ENCODE peak calls at places on chromosomes 16 and 17, in ten cellular contexts. X is body of pancreas, H is testis, W is tibial nerve, T is IMR-90, B is spleen, J is transverse colon, G is heart left ventricle, V is prostate gland, P is esophagus squamous epithelium. S is an unnamed sample. For H3K9me3, the result is how much of the 10 kb centered on the place peaks cover.

GRCh38 chr17:18948476-18949006 is 3.4 kb upstream of the SLC5A10 start:
- DNase-seq in X (no peak), H (no peak), W (no peak), T (no peak), B (no peak), J (no peak), G (no peak), V (no peak), P (no peak), S (no peak)

GRCh38 chr17:7943291-7943690 is 11.3 kb downstream of the CNTROB start:
- DNase-seq in X (no peak), H (no peak), W (no peak), T (no peak), B (no peak), J (no peak), G (no peak), V (no peak), P (no peak), S (no peak)

GRCh38 chr17:29796652-29797051 is 133.4 kb downstream of the SSH2 start:
- DNase-seq in X (no peak), H (no peak), W (no peak), T (no peak), B (no peak), J (no peak), G (no peak), V (no peak), P (no peak), S (no peak)

GRCh38 chr17:45740553-45741330 is 43.4 kb upstream of the CRHR1 start:
- DNase-seq in X (no peak), H (peak), W (no peak), T (peak), B (peak), J (no peak), G (no peak), V (no peak), P (no peak), S (peak)

GRCh38 chr17:81270279-81270678 is 24.8 kb downstream of the SLC38A10 start:
- DNase-seq in X (no peak), H (no peak), W (no peak), T (no peak), B (no peak), J (no peak), G (no peak), V (no peak), P (no peak), S (no peak)

GRCh38 chr16:54939537-54940278 is 9.0 kb downstream of the IRX5 start:
- DNase-seq in X (no peak), H (no peak), W (no peak), T (no peak), B (no peak), J (no peak), G (no peak), V (no peak), P (no peak), S (no peak)

GRCh38 chr17:20091161-20092029 is 82.2 kb downstream of the SPECC1 start:
- DNase-seq in X (no peak), H (peak), W (peak), T (no peak), B (no peak), J (no peak), G (peak), V (no peak), P (no peak), S (peak)

GRCh38 chr17:1920948-1921351 is 91.1 kb downstream of the RPA1 start:
- DNase-seq in X (no peak), H (no peak), W (no peak), T (no peak), B (no peak), J (no peak), G (no peak), V (peak), P (no peak), S (peak)

GRCh38 chr16:49150341-49150740 is 131.3 kb downstream of the CBLN1 start:
- DNase-seq in X (no peak), H (no peak), W (no peak), T (no peak), B (no peak), J (no peak), G (no peak), V (no peak), P (no peak), S (no peak)

GRCh38 chr16:86604436-86605220 is 26.3 kb downstream of the FOXL1 start:
- DNase-seq in X (no peak), H (peak), W (no peak), T (no peak), B (no peak), J (no peak), G (no peak), V (no peak), P (no peak), S (no peak)

GRCh38 chr16:24102120-24102740 is 153.9 kb upstream of the CACNG3 start:
- DNase-seq in X (no peak), H (no peak), W (no peak), T (no peak), B (no peak), J (no peak), G (no peak), V (no peak), P (no peak), S (no peak)

GRCh38 chr16:19400709-19401108 is 17.0 kb upstream of the TMC5 start:
- DNase-seq in X (no peak), H (no peak), W (no peak), T (no peak), B (no peak), J (no peak), G (no peak), V (no peak), P (no peak), S (no peak)

GRCh38 chr17:7380855-7381683 is at the start of gene TNK1:
- DNase-seq in X (peak), H (peak), W (no peak), T (no peak), B (peak), J (peak), G (peak), V (peak), P (no peak), S (no peak)

GRCh38 chr16:82031116-82032084 is 3.7 kb upstream of the HSD17B2 start:
- DNase-seq in X (no peak), H (no peak), W (no peak), T (peak), B (no peak), J (no peak), G (no peak), V (peak), P (no peak), S (no peak)

GRCh38 chr17:76071497-76072148 is 694 bp downstream of the SRP68 start:
- DNase-seq in X (no peak), H (peak), W (no peak), T (no peak), B (no peak), J (no peak), G (no peak), V (no peak), P (no peak), S (no peak)

GRCh38 chr17:42045719-42046118 is 4.7 kb downstream of the C17orf113 start:
- DNase-seq in X (no peak), H (no peak), W (no peak), T (no peak), B (no peak), J (no peak), G (no peak), V (no peak), P (no peak), S (no peak)

GRCh38 chr17:18026408-18026776 is 12.6 kb downstream of the ATPAF2 start:
- DNase-seq in X (no peak), H (peak), W (no peak), T (peak), B (no peak), J (no peak), G (peak), V (no peak), P (no peak), S (peak)

GRCh38 chr17:80703109-80703508 is 158.5 kb downstream of the RPTOR start:
- DNase-seq in X (no peak), H (no peak), W (no peak), T (no peak), B (no peak), J (no peak), G (no peak), V (no peak), P (no peak), S (no peak)

GRCh38 chr17:80649672-80650338 is 105.2 kb downstream of the RPTOR start:
- DNase-seq in X (peak), H (no peak), W (peak), T (peak), B (peak), J (no peak), G (peak), V (no peak), P (no peak), S (peak)

GRCh38 chr17:1649116-1649843 is 386 bp downstream of the RILP start:
- DNase-seq in X (peak), H (peak), W (peak), T (peak), B (peak), J (peak), G (peak), V (peak), P (no peak), S (peak)

GRCh38 chr16:84806256-84806889 is 13.4 kb upstream of the CRISPLD2 start:
- DNase-seq in X (no peak), H (peak), W (no peak), T (peak), B (peak), J (no peak), G (no peak), V (no peak), P (no peak), S (no peak)

GRCh38 chr16:79707867-79708266 is 107.3 kb upstream of the MAF start:
- DNase-seq in X (peak), H (no peak), W (peak), T (no peak), B (no peak), J (peak), G (peak), V (no peak), P (no peak), S (no peak)

GRCh38 chr16:67448580-67448979 is 17.7 kb downstream of the HSD11B2 start:
- DNase-seq in X (no peak), H (no peak), W (no peak), T (no peak), B (no peak), J (peak), G (no peak), V (no peak), P (no peak), S (no peak)

GRCh38 chr17:15432807-15433547 is 34.4 kb downstream of the CDRT4 start:
- DNase-seq in X (no peak), H (no peak), W (no peak), T (peak), B (no peak), J (no peak), G (no peak), V (no peak), P (no peak), S (no peak)

GRCh38 chr17:67606896-67607604 is 110.7 kb upstream of the NOL11 start:
- DNase-seq in X (peak), H (peak), W (no peak), T (no peak), B (no peak), J (no peak), G (no peak), V (no peak), P (no peak), S (no peak)

GRCh38 chr17:40564883-40565744 is at the start of gene CCR7:
- DNase-seq in X (no peak), H (no peak), W (no peak), T (no peak), B (peak), J (peak), G (no peak), V (no peak), P (no peak), S (no peak)

GRCh38 chr16:74288065-74288464 is 8.5 kb upstream of the PSMD7 start:
- DNase-seq in X (no peak), H (no peak), W (no peak), T (no peak), B (no peak), J (no peak), G (no peak), V (no peak), P (no peak), S (no peak)

GRCh38 chr17:51154176-51154575 is 817 bp downstream of the NME1 start:
- DNase-seq in X (no peak), H (no peak), W (no peak), T (peak), B (no peak), J (no peak), G (no peak), V (no peak), P (no peak), S (no peak)

GRCh38 chr16:7246578-7246977 is 86.1 kb upstream of the RBFOX1 start:
- DNase-seq in X (no peak), H (no peak), W (no peak), T (no peak), B (no peak), J (no peak), G (no peak), V (no peak), P (no peak), S (no peak)

GRCh38 chr17:5588584-5588983 is 4.3 kb upstream of the NLRP1 start:
- DNase-seq in X (no peak), H (no peak), W (no peak), T (no peak), B (no peak), J (no peak), G (no peak), V (no peak), P (no peak), S (no peak)
- TF ChIP-seq POLR2A in X (no peak), H (no peak), W (no peak), T (no peak), B (no peak), J (no peak), G (no peak), V (no peak), P (no peak), S (no peak)

DNA sequence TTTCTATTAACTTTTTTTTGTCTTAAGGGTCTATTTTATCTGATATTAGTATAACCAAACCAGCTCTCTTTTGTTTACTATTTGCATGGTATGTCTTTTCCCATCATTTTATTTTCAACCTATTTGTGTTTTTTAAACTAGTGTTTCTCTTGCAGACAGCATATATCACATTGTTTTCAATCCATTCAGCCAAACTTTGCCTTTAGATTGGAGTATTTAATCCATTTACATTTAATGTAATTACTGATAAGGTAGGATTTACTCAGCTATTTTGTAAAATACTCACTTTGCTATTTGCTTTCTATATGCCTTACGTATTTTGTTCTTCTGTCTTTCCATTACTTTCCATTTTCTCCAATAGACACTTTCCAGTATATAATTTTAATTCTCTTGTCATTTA is 108.0 kb upstream of the NACA2 start:
- DNase-seq in X (no peak), H (no peak), W (no peak), T (no peak), B (no peak), J (no peak), G (no peak), V (no peak), P (no peak), S (no peak)
- H3K9me3 ChIP-seq in X (under half), H (under half), W (under half), T (under half), B (half or more), J (under half), G (under half), V (under half), P (under half), S (under half)

DNA sequence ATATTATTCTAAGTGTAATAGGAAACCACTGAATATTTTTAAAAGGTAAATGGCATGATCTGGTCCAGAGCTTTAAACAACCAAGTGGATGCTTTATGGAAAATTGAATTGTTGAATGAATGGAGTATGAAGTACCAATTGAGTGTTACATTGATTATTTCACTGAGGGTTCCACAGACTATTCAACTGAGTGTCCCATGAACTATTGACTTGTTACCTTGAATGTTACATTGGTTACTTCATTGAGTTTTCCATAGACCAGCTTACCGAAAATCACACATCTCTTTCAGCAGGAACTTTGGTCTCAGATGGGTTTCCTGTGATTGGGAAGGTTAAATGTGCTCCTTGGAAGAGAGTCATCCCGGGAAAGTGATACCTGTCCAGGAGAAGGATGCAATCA is 56.8 kb downstream of the TMEM114 start:
- DNase-seq in X (no peak), H (no peak), W (no peak), T (no peak), B (no peak), J (no peak), G (no peak), V (no peak), P (no peak), S (no peak)
- TF ChIP-seq POLR2A in X (no peak), H (no peak), W (no peak), T (no peak), B (no peak), J (no peak), G (no peak), V (no peak), P (no peak), S (no peak)

DNA sequence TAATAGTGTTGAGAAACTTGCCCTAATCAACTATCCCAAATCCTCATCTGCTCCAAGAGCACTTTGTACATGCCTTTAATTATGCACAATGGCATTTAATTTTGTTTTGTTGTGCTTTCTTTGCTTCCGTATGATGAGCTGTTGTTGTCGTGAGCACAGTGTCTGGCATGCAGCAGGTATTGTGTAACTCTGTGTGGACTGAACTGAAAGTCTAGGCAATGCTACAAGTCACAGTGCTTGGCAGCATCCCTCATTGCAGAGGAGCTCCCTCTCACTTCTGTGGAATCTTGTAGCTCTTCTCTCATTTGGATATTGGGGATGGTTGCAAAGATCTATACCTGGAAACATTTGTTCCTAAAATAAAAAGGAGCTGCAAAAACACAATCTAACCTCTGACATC is 502.2 kb upstream of the CA10 start:
- DNase-seq in X (no peak), H (no peak), W (no peak), T (no peak), B (no peak), J (no peak), G (no peak), V (no peak), P (no peak), S (no peak)
- H3K9me3 ChIP-seq in X (under half), H (under half), W (under half), T (under half), B (under half), J (under half), G (under half), V (under half), P (under half), S (under half)

GRCh38 chr16:30764086-30764485 is 2.0 kb downstream of the RNF40 start:
- DNase-seq in X (no peak), H (no peak), W (no peak), T (no peak), B (peak), J (no peak), G (no peak), V (no peak), P (no peak), S (peak)

GRCh38 chr16:30760577-30761426 is 1.1 kb downstream of the CFAP119 start:
- DNase-seq in X (no peak), H (no peak), W (no peak), T (no peak), B (no peak), J (no peak), G (no peak), V (no peak), P (no peak), S (no peak)

GRCh38 chr16:30762991-30763725 is 1.0 kb downstream of the RNF40 start:
- DNase-seq in X (no peak), H (no peak), W (no peak), T (no peak), B (peak), J (no peak), G (no peak), V (no peak), P (no peak), S (peak)

GRCh38 chr16:30761427-30761927 is 385 bp downstream of the CFAP119 start:
- DNase-seq in X (no peak), H (peak), W (no peak), T (peak), B (peak), J (peak), G (no peak), V (no peak), P (no peak), S (peak)

DNA sequence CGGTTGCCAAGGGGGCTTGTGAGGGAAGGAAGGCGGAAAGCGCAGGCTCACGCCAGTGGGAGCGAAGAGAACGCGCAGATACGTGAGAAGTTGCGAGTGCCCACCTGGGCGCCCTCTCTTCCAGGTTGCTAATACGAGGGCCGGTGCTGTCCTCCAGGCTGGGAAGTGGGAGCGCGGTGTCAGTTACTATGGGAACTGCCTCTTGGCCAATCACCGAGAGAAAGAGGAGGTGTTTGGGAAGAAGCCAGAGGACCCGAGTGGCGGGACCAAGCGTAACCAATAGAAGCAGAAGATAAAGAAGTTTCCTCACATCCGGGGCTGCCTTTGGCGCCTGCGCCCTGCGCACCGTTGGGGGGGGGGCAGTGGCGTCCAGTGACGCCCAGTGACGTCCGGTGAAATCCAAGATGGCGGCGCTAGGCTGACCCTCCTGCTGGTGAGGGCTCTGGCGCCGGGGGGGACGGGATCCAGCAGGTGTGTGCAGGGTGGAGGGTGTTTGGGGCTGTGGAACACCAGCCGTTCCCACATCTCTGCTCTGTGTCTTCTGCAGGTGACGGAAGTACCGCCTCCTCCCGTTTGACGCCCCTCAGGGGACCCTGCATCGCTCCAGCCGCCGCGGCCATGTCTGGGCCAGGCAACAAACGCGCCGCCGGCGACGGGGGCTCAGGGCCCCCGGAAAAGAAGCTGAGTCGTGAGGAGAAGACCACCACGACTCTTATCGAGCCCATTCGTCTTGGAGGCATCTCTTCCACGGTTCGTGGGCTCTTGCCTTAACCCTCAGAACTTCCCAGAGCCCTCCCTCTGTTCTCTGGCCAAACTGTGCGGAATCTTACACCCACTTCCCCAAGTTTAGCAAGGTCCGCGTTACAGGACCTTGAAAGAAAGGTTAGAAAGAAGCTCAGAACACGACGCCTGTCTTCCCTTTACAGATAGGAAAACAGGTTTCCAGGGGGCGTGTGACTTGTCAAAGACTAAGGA is at the start of the genes CFAP119 and RNF40:
- DNase-seq in X (peak), H (peak), W (peak), T (peak), B (peak), J (peak), G (peak), V (peak), P (peak), S (peak)
- TF ChIP-seq POLR2A in X (peak), H (no peak), W (peak), T (peak), B (peak), J (peak), G (peak), V (peak), P (peak), S (peak)

GRCh38 chr16:65773319-65773874 is 593.1 kb upstream of the CDH5 start:
- DNase-seq in X (no peak), H (no peak), W (no peak), T (no peak), B (no peak), J (no peak), G (no peak), V (no peak), P (no peak), S (no peak)
- H3K9me3 ChIP-seq in X (under half), H (under half), W (under half), T (under half), B (under half), J (under half), G (under half), V (under half), P (under half), S (under half)